ENCODE peak calls at places on chromosomes 12 and 14, in nine cellular contexts. C is CD8-positive, alpha-beta T cell; M is T47D; K is fibroblast of pulmonary artery; W is esophagus squamous epithelium; Q is stomach; X is skeletal muscle cell; O is GM23338; A is NCI-H345. G is an unnamed sample.

GRCh38 chr12:48366131-48366530 is 15.4 kb upstream of the ZNF641 start:
- DNase-seq in X (no peak), C (no peak), K (no peak), W (no peak), A (no peak), O (peak; percentile 39), Q (no peak), M (peak; percentile 22), G (no peak)

GRCh38 chr12:12521044-12521485 is 41.6 kb downstream of the DUSP16 start:
- DNase-seq in X (no peak), Q (no peak), W (no peak), M (no peak), O (no peak), C (no peak), A (no peak), K (no peak), G (no peak)

GRCh38 chr14:30943694-30944093 is 69.3 kb downstream of the COCH start:
- DNase-seq in M (no peak), W (no peak), C (no peak), O (no peak), Q (no peak), K (no peak), X (no peak), A (no peak), G (no peak)

GRCh38 chr12:53754633-53755261 is 3.0 kb upstream of the CISTR start:
- DNase-seq in M (no peak), Q (peak; percentile 33), K (peak; percentile 49), O (no peak), C (no peak), X (no peak), W (no peak), A (no peak), G (no peak)

GRCh38 chr12:4506870-4507269 is 31.8 kb upstream of the RAD51AP1 start:
- DNase-seq in W (no peak), K (peak; percentile 30), M (no peak), X (peak; percentile 51), O (no peak), C (no peak), A (no peak), Q (no peak), G (no peak)

GRCh38 chr12:69042970-69043369 is 110.0 kb upstream of the CPM start:
- DNase-seq in K (no peak), W (no peak), Q (no peak), X (no peak), O (no peak), C (no peak), A (peak; percentile 60), M (peak; percentile 20), G (no peak)

GRCh38 chr12:65459545-65459944 is 181.1 kb downstream of the MSRB3 start:
- DNase-seq in C (no peak), W (no peak), M (no peak), O (no peak), A (no peak), K (no peak), Q (no peak), X (no peak), G (no peak)

GRCh38 chr12:3998968-3999792 is 126.0 kb upstream of the PARP11 start:
- DNase-seq in W (no peak), A (no peak), X (no peak), K (no peak), C (no peak), M (no peak), O (peak; percentile 28), Q (peak; percentile 64), G (peak; percentile 89)

GRCh38 chr12:112107728-112108447 is 695 bp downstream of the NAA25 start:
- DNase-seq in C (no peak), X (no peak), K (no peak), W (no peak), O (peak; percentile 43), A (no peak), M (no peak), Q (no peak), G (peak; percentile 56)

GRCh38 chr14:89973234-89973823 is 17.6 kb downstream of the TDP1 start:
- DNase-seq in A (peak; percentile 65), W (no peak), K (peak; percentile 83), C (peak; percentile 47), Q (peak; percentile 60), M (peak; percentile 84), O (peak; percentile 84), X (peak; percentile 22), G (peak; percentile 84)

GRCh38 chr12:1443421-1444141 is 150.8 kb downstream of the FBXL14 start:
- DNase-seq in X (peak; percentile 82), O (no peak), W (no peak), C (no peak), M (no peak), A (no peak), Q (no peak), K (peak; percentile 42), G (no peak)

GRCh38 chr14:59463773-59464650 is 1.2 kb downstream of the GPR135 start:
- DNase-seq in X (no peak), M (no peak), Q (no peak), K (no peak), A (peak; percentile 50), O (peak; percentile 64), C (peak; percentile 23), W (no peak), G (peak; percentile 50)

GRCh38 chr14:100375273-100375962 is 52.3 kb downstream of the SLC25A47 start:
- DNase-seq in A (peak; percentile 12), Q (peak; percentile 56), X (peak; percentile 94), C (peak; percentile 21), O (peak; percentile 66), W (peak; percentile 18), K (peak; percentile 97), M (peak; percentile 74), G (peak; percentile 79)

GRCh38 chr14:61219673-61220072 is 61.5 kb downstream of the TMEM30B start:
- DNase-seq in C (no peak), O (no peak), K (no peak), X (no peak), W (no peak), M (no peak), A (no peak), Q (no peak), G (no peak)

GRCh38 chr12:64806593-64806992 is 17.9 kb upstream of the TBC1D30 start:
- DNase-seq in Q (no peak), K (peak; percentile 54), O (no peak), W (no peak), M (no peak), X (peak; percentile 62), C (no peak), A (peak; percentile 32), G (no peak)

GRCh38 chr12:28563286-28563685 is 373.0 kb downstream of the CCDC91 start:
- DNase-seq in A (no peak), M (no peak), C (no peak), Q (no peak), W (no peak), O (no peak), K (peak; percentile 16), X (no peak), G (no peak)

GRCh38 chr12:52691076-52691764 is 11.0 kb upstream of the KRT1 start:
- DNase-seq in C (peak; percentile 65), O (peak; percentile 65), K (no peak), Q (no peak), M (no peak), W (no peak), A (peak; percentile 47), X (no peak), G (peak; percentile 47)

GRCh38 chr12:56988207-56988739 is 18.1 kb downstream of the ZBTB39 start:
- DNase-seq in C (no peak), A (no peak), M (no peak), Q (no peak), K (peak; percentile 39), X (no peak), O (peak; percentile 57), W (no peak), G (peak; percentile 63)

GRCh38 chr12:21962821-21963220 is 21.6 kb upstream of the ABCC9 start:
- DNase-seq in Q (no peak), A (no peak), K (no peak), C (no peak), O (no peak), M (no peak), W (no peak), X (no peak), G (no peak)

GRCh38 chr12:50344245-50344644 is 52.2 kb downstream of the FAM186A start:
- DNase-seq in W (no peak), X (no peak), K (no peak), M (no peak), Q (no peak), C (no peak), O (no peak), A (no peak), G (no peak)

GRCh38 chr14:72519543-72519942 is 374.4 kb downstream of the DPF3 start:
- DNase-seq in X (no peak), Q (no peak), W (no peak), O (no peak), M (no peak), K (no peak), A (no peak), C (no peak), G (no peak)

GRCh38 chr14:61653507-61653906 is 41.8 kb upstream of the HIF1A start:
- DNase-seq in C (no peak), A (no peak), K (peak; percentile 88), W (no peak), Q (no peak), M (peak; percentile 26), O (no peak), X (no peak), G (peak; percentile 39)

GRCh38 chr14:104753528-104754212 is 723 bp downstream of the SIVA1 start:
- DNase-seq in X (no peak), A (no peak), O (peak; percentile 44), K (no peak), M (no peak), C (no peak), Q (no peak), W (no peak), G (peak; percentile 43)

GRCh38 chr12:6764011-6764828 is 1.9 kb upstream of the PTMS start:
- DNase-seq in Q (peak; percentile 86), W (no peak), C (peak; percentile 44), O (peak; percentile 99), M (peak; percentile 96), X (peak; percentile 97), K (peak; percentile 100), A (peak; percentile 99), G (peak; percentile 95)

GRCh38 chr12:108423486-108423885 is 84.4 kb upstream of the CMKLR1 start:
- DNase-seq in K (no peak), X (no peak), M (no peak), W (no peak), A (peak; percentile 4), Q (no peak), C (no peak), O (no peak), G (no peak)

GRCh38 chr12:88375960-88376305 is 204.3 kb downstream of the KITLG start:
- DNase-seq in O (no peak), X (no peak), W (no peak), K (no peak), A (no peak), M (no peak), C (no peak), Q (no peak), G (no peak)

GRCh38 chr14:94346841-94347240 is 23.7 kb upstream of the SERPINA6 start:
- DNase-seq in Q (no peak), C (no peak), K (no peak), A (no peak), X (no peak), O (no peak), W (no peak), M (no peak), G (no peak)

GRCh38 chr14:60965402-60965801 is 15.5 kb downstream of the TRMT5 start:
- DNase-seq in C (no peak), W (no peak), Q (no peak), X (peak; percentile 78), O (no peak), M (no peak), A (no peak), K (peak; percentile 78), G (peak; percentile 22)

GRCh38 chr14:22220427-22220826 is 368.6 kb downstream of the DAD1 start:
- DNase-seq in O (no peak), Q (no peak), K (peak; percentile 18), W (no peak), X (no peak), A (no peak), C (no peak), M (peak; percentile 21), G (peak; percentile 19)

GRCh38 chr12:67459173-67459572 is 189.4 kb upstream of the DYRK2 start:
- DNase-seq in W (no peak), O (no peak), Q (no peak), K (no peak), A (no peak), X (no peak), M (no peak), C (no peak), G (no peak)

GRCh38 chr12:58034311-58034710 is 92.9 kb downstream of the ATP23 start:
- DNase-seq in Q (no peak), O (no peak), M (peak; percentile 61), K (no peak), X (no peak), W (no peak), C (no peak), A (no peak), G (no peak)